ENCODE peak calls at places on chromosomes 16 and 17, in six cellular contexts. U is AML-193; S is A673; N is testis; E is cardiac fibroblast; A is stimulated activated CD4-positive, alpha-beta T cell treated with anti-CD3 and anti-CD28 coated beads, Interleukin-15, amount 100 ng/mL, for 1 hour. V is an unnamed sample.

GRCh38 chr16:58809213-58809612 is 75.1 kb upstream of the GOT2 start:
- DNase-seq in E (no peak), U (no peak), S (no peak), N (no peak), A (no peak), V (no peak)

GRCh38 chr17:17624776-17625175 is 33.3 kb upstream of the PEMT start:
- DNase-seq in E (no peak), S (no peak), A (no peak), U (no peak), N (peak), V (no peak)

GRCh38 chr16:8885674-8886592 is 3.8 kb downstream of the LITAFD start:
- DNase-seq in E (peak), U (no peak), A (no peak), S (no peak), N (no peak), V (no peak)

GRCh38 chr17:66727634-66728570 is 107.0 kb upstream of the CACNG5 start:
- DNase-seq in U (peak), N (peak), E (peak), S (peak), A (peak), V (peak)

GRCh38 chr16:88071908-88072307 is 120.7 kb downstream of the BANP start:
- DNase-seq in S (no peak), A (no peak), N (no peak), E (no peak), U (no peak), V (no peak)

GRCh38 chr16:22293137-22294106 is 3.8 kb upstream of the POLR3E start:
- DNase-seq in S (no peak), A (no peak), U (no peak), N (no peak), E (no peak), V (no peak)

GRCh38 chr16:25135239-25135878 is 23.8 kb downstream of the LCMT1 start:
- DNase-seq in U (no peak), E (peak), N (no peak), A (no peak), S (peak), V (no peak)

GRCh38 chr17:49076575-49077384 is 55.8 kb upstream of the B4GALNT2 start:
- DNase-seq in U (no peak), S (no peak), E (peak), N (no peak), A (no peak), V (no peak)

GRCh38 chr17:31007695-31008373 is 37.0 kb downstream of the RNF135 start:
- DNase-seq in A (no peak), U (no peak), E (no peak), N (no peak), S (no peak), V (no peak)

GRCh38 chr16:10206215-10206614 is 24.0 kb upstream of the GRIN2A start:
- DNase-seq in S (no peak), N (no peak), U (no peak), E (no peak), A (no peak), V (no peak)

GRCh38 chr17:50691550-50692447 is 15.9 kb downstream of the ANKRD40 start:
- DNase-seq in N (no peak), E (no peak), A (no peak), U (no peak), S (no peak), V (no peak)

GRCh38 chr17:31327534-31328526 is 6.4 kb upstream of the EVI2A start:
- DNase-seq in S (no peak), U (no peak), E (peak), N (no peak), A (no peak), V (no peak)

GRCh38 chr16:1152651-1153259 is at the start of gene CACNA1H:
- DNase-seq in U (no peak), E (no peak), N (peak), A (peak), S (peak), V (no peak)

GRCh38 chr16:22623351-22623781 is 112.7 kb downstream of the NPIPB5 start:
- DNase-seq in N (no peak), S (no peak), E (peak), A (no peak), U (no peak), V (no peak)

GRCh38 chr16:10688291-10688690 is 6.4 kb downstream of the TEKT5 start:
- DNase-seq in U (no peak), S (no peak), N (no peak), A (no peak), E (no peak), V (no peak)

GRCh38 chr17:48529191-48529979 is 1.4 kb downstream of the HOXB1 start:
- DNase-seq in N (no peak), U (no peak), A (no peak), E (no peak), S (no peak), V (no peak)

GRCh38 chr17:40331743-40332641 is 23.0 kb downstream of the RARA start:
- DNase-seq in N (peak), S (no peak), E (peak), A (no peak), U (no peak), V (peak)

GRCh38 chr17:10119203-10120112 is 78.9 kb downstream of the GAS7 start:
- DNase-seq in S (peak), A (no peak), N (no peak), E (no peak), U (peak), V (peak)

GRCh38 chr17:32289454-32289853 is 23.8 kb downstream of the RHBDL3 start:
- DNase-seq in A (no peak), E (no peak), S (no peak), N (no peak), U (no peak), V (no peak)

GRCh38 chr17:3474212-3474611 is 1.6 kb upstream of the ASPA start:
- DNase-seq in N (no peak), S (no peak), A (no peak), U (no peak), E (peak), V (no peak)

GRCh38 chr16:2838928-2839327 is 8.8 kb downstream of the ZG16B start:
- DNase-seq in A (peak), E (peak), S (peak), U (peak), N (peak), V (no peak)

GRCh38 chr16:2529061-2529931 is 1.9 kb downstream of the CEMP1 start:
- DNase-seq in S (peak), A (no peak), E (no peak), N (no peak), U (no peak), V (no peak)

GRCh38 chr16:46947900-46948547 is 25.4 kb downstream of the DNAJA2 start:
- DNase-seq in S (peak), A (no peak), E (peak), U (peak), N (no peak), V (no peak)

GRCh38 chr16:29662729-29663019 is 373 bp upstream of the SPN start:
- DNase-seq in U (peak), S (no peak), A (no peak), N (no peak), E (no peak), V (no peak)

GRCh38 chr16:88945473-88945872 is 31.5 kb downstream of the CBFA2T3 start:
- DNase-seq in U (no peak), N (no peak), E (no peak), A (no peak), S (no peak), V (no peak)

GRCh38 chr17:74272731-74273201 is 1.3 kb upstream of the DNAI2 start:
- DNase-seq in U (no peak), S (no peak), E (peak), A (no peak), N (no peak), V (no peak)

GRCh38 chr16:11627822-11628457 is 40.3 kb upstream of the SNN start:
- DNase-seq in A (no peak), U (no peak), S (no peak), N (no peak), E (peak), V (peak)

GRCh38 chr17:28725166-28725659 is 820 bp downstream of the TLCD1 start:
- DNase-seq in E (peak), U (no peak), A (no peak), S (peak), N (no peak), V (no peak)

GRCh38 chr16:89584768-89585549 is 9.4 kb downstream of the CPNE7 start:
- DNase-seq in N (no peak), U (no peak), E (no peak), S (no peak), A (no peak), V (no peak)

GRCh38 chr16:81633147-81633619 is 145.9 kb upstream of the PLCG2 start:
- DNase-seq in N (no peak), U (no peak), E (no peak), S (no peak), A (no peak), V (no peak)

GRCh38 chr16:57297856-57298255 is 13.4 kb upstream of the PLLP start:
- DNase-seq in N (no peak), S (no peak), E (no peak), U (no peak), A (no peak), V (no peak)

GRCh38 chr17:27573971-27574525 is 56.9 kb upstream of the LGALS9 start:
- DNase-seq in S (no peak), N (no peak), E (peak), U (no peak), A (no peak), V (no peak)

GRCh38 chr17:66980896-66981295 is 16.4 kb downstream of the CACNG4 start:
- DNase-seq in S (no peak), U (no peak), E (no peak), N (no peak), A (no peak), V (no peak)

GRCh38 chr17:10118788-10119130 is 79.6 kb downstream of the GAS7 start:
- DNase-seq in S (peak), U (no peak), E (no peak), A (no peak), N (no peak), V (no peak)

GRCh38 chr17:2484876-2485275 is 26.8 kb downstream of the METTL16 start:
- DNase-seq in N (no peak), U (no peak), A (no peak), E (no peak), S (peak), V (no peak)

GRCh38 chr17:74076446-74076845 is 127.0 kb upstream of the RPL38 start:
- DNase-seq in E (no peak), A (no peak), S (no peak), U (no peak), N (no peak), V (no peak)

GRCh38 chr16:75550211-75550662 is 5.8 kb downstream of the TMEM231 start:
- DNase-seq in N (peak), S (peak), A (no peak), E (peak), U (peak), V (no peak)

GRCh38 chr16:3481696-3482658 is 13.3 kb downstream of the C16orf90 start:
- DNase-seq in E (no peak), U (no peak), A (no peak), N (peak), S (no peak), V (no peak)